ENCODE peak calls at places on chromosome 22, in four cellular contexts. M is renal cortical epithelial cell; V is stimulated activated CD4-positive, alpha-beta T cell treated with anti-CD3 and anti-CD28 coated beads, Interleukin-12 subunit alpha, Interleukin-12 subunit beta, amount 100 ng/mL, for 48 hours; Y is DMS153. Z is an unnamed sample.

GRCh38 chr22:22877523-22878210 is 9.9 kb upstream of the IGLL5 start:
- DNase-seq in Y (peak), V (peak), M (peak), Z (no peak)

GRCh38 chr22:49958961-49959781 is 1.4 kb upstream of the PIM3 start:
- DNase-seq in M (no peak), Y (no peak), V (no peak), Z (no peak)

GRCh38 chr22:44309137-44309536 is 3.6 kb downstream of the SHISAL1 start:
- DNase-seq in Y (no peak), M (peak), V (no peak), Z (no peak)

GRCh38 chr22:19960491-19961200 is 19.0 kb upstream of the TXNRD2 start:
- DNase-seq in M (no peak), Y (no peak), V (no peak), Z (no peak)

GRCh38 chr22:26671317-26672059 is 14.1 kb downstream of the MIAT start:
- DNase-seq in Y (peak), V (peak), M (no peak), Z (no peak)

GRCh38 chr22:49576241-49577141 is 251.2 kb downstream of the BRD1 start:
- DNase-seq in V (no peak), Y (no peak), M (no peak), Z (no peak)

GRCh38 chr22:32281092-32281491 is 25.9 kb upstream of the SLC5A4 start:
- DNase-seq in M (peak), Y (no peak), V (no peak), Z (no peak)

GRCh38 chr22:48824673-48825651 is 1002.7 kb downstream of the BRD1 start:
- DNase-seq in Y (peak), V (no peak), M (no peak), Z (peak)

GRCh38 chr22:35150163-35151107 is 84.5 kb downstream of the ISX start:
- DNase-seq in V (peak), M (peak), Y (no peak), Z (no peak)

GRCh38 chr22:33969052-33969451 is 48.8 kb upstream of the LARGE1 start:
- DNase-seq in Y (no peak), V (no peak), M (peak), Z (no peak)

GRCh38 chr22:48993655-48994054 is 834.0 kb downstream of the BRD1 start:
- DNase-seq in V (no peak), M (no peak), Y (no peak), Z (no peak)

GRCh38 chr22:31839986-31840385 is 86.2 kb downstream of the DEPDC5 start:
- DNase-seq in M (no peak), Y (no peak), V (no peak), Z (no peak)

GRCh38 chr22:35838849-35839646 is 121.4 kb downstream of the APOL5 start:
- DNase-seq in M (peak), V (no peak), Y (peak), Z (no peak)

GRCh38 chr22:44712156-44712555 is 10.2 kb downstream of the PRR5 start:
- DNase-seq in M (no peak), V (no peak), Y (no peak), Z (no peak)